ENCODE peak calls at places on chromosome 16, in four cellular contexts. One of them, this sample, is unnamed.

GRCh38 chr16:17301593-17302135 is 169.1 kb downstream of the XYLT1 start:
- DNase-seq in GM03348: no peak
- DNase-seq in AG09309: no peak
- DNase-seq in SW480: peak; percentile 64
- DNase-seq in this sample: no peak

GRCh38 chr16:49658491-49658890 is 197.4 kb downstream of the ZNF423 start:
- DNase-seq in GM03348: no peak
- DNase-seq in AG09309: no peak
- DNase-seq in SW480: no peak
- DNase-seq in this sample: no peak

GRCh38 chr16:72517154-72517553 is 345.2 kb upstream of the PMFBP1 start:
- DNase-seq in GM03348: no peak
- DNase-seq in AG09309: no peak
- DNase-seq in SW480: no peak
- DNase-seq in this sample: no peak

GRCh38 chr16:57801098-57801855 is 1.0 kb downstream of the KIFC3 start:
- DNase-seq in GM03348: peak; percentile 88
- DNase-seq in AG09309: no peak
- DNase-seq in SW480: no peak
- DNase-seq in this sample: peak; percentile 83

GRCh38 chr16:86337138-86337537 is 173.2 kb upstream of the FOXF1 start:
- DNase-seq in GM03348: no peak
- DNase-seq in AG09309: no peak
- DNase-seq in SW480: no peak
- DNase-seq in this sample: no peak

GRCh38 chr16:86886651-86887050 is 308.3 kb downstream of the FOXL1 start:
- DNase-seq in GM03348: no peak
- DNase-seq in AG09309: no peak
- DNase-seq in SW480: no peak
- DNase-seq in this sample: no peak

GRCh38 chr16:3282747-3283524 is at the start of gene ZNF263:
- DNase-seq in GM03348: peak; percentile 97
- DNase-seq in AG09309: peak; percentile 94
- DNase-seq in SW480: peak; percentile 98
- DNase-seq in this sample: peak; percentile 98

GRCh38 chr16:49213594-49213993 is 68.0 kb downstream of the CBLN1 start:
- DNase-seq in GM03348: no peak
- DNase-seq in AG09309: no peak
- DNase-seq in SW480: no peak
- DNase-seq in this sample: no peak

GRCh38 chr16:24315343-24315742 is 59.2 kb downstream of the CACNG3 start:
- DNase-seq in GM03348: no peak
- DNase-seq in AG09309: no peak
- DNase-seq in SW480: no peak
- DNase-seq in this sample: no peak

GRCh38 chr16:51994597-51994996 is 552.3 kb downstream of the TOX3 start:
- DNase-seq in GM03348: no peak
- DNase-seq in AG09309: no peak
- DNase-seq in SW480: peak; percentile 94
- DNase-seq in this sample: peak; percentile 29

GRCh38 chr16:11503566-11503965 is 83.2 kb downstream of the LITAF start:
- DNase-seq in GM03348: no peak
- DNase-seq in AG09309: no peak
- DNase-seq in SW480: no peak
- DNase-seq in this sample: no peak

GRCh38 chr16:3215601-3216262 is 19.2 kb downstream of the ZNF200 start:
- DNase-seq in GM03348: no peak
- DNase-seq in AG09309: no peak
- DNase-seq in SW480: no peak
- DNase-seq in this sample: no peak

GRCh38 chr16:67672739-67673662 is 6.4 kb downstream of the C16orf86 start:
- DNase-seq in GM03348: peak; percentile 91
- DNase-seq in AG09309: no peak
- DNase-seq in SW480: peak; percentile 39
- DNase-seq in this sample: peak; percentile 46

GRCh38 chr16:8796469-8797363 is 723 bp downstream of the TMEM186 start:
- DNase-seq in GM03348: peak; percentile 23
- DNase-seq in AG09309: no peak
- DNase-seq in SW480: no peak
- DNase-seq in this sample: no peak

GRCh38 chr16:11181242-11181888 is 74.6 kb downstream of the SOCS1 start:
- DNase-seq in GM03348: no peak
- DNase-seq in AG09309: no peak
- DNase-seq in SW480: no peak
- DNase-seq in this sample: no peak

GRCh38 chr16:20675488-20676267 is 21.8 kb downstream of the ACSM1 start:
- DNase-seq in GM03348: no peak
- DNase-seq in AG09309: no peak
- DNase-seq in SW480: peak; percentile 32
- DNase-seq in this sample: no peak

GRCh38 chr16:52993179-52993578 is 59.5 kb downstream of the CHD9NB start:
- DNase-seq in GM03348: no peak
- DNase-seq in AG09309: no peak
- DNase-seq in SW480: no peak
- DNase-seq in this sample: no peak

GRCh38 chr16:11783319-11784047 is 13.6 kb downstream of the ZC3H7A start:
- DNase-seq in GM03348: peak; percentile 43
- DNase-seq in AG09309: no peak
- DNase-seq in SW480: no peak
- DNase-seq in this sample: no peak

GRCh38 chr16:85768225-85768624 is 17.3 kb upstream of the C16orf74 start:
- DNase-seq in GM03348: no peak
- DNase-seq in AG09309: no peak
- DNase-seq in SW480: no peak
- DNase-seq in this sample: no peak

GRCh38 chr16:57771141-57771785 is 31.0 kb downstream of the KIFC3 start:
- DNase-seq in GM03348: no peak
- DNase-seq in AG09309: no peak
- DNase-seq in SW480: no peak
- DNase-seq in this sample: no peak

GRCh38 chr16:3879887-3880564 is 487 bp downstream of the CREBBP start:
- DNase-seq in GM03348: peak; percentile 92
- DNase-seq in AG09309: no peak
- DNase-seq in SW480: peak; percentile 39
- DNase-seq in this sample: peak; percentile 79

GRCh38 chr16:88570691-88571092 is 489 bp downstream of the ZC3H18 start:
- DNase-seq in GM03348: peak; percentile 37
- DNase-seq in AG09309: no peak
- DNase-seq in SW480: no peak
- DNase-seq in this sample: no peak

GRCh38 chr16:20905576-20905975 is 5.0 kb downstream of the LYRM1 start:
- DNase-seq in GM03348: no peak
- DNase-seq in AG09309: no peak
- DNase-seq in SW480: no peak
- DNase-seq in this sample: no peak

GRCh38 chr16:7867831-7868230 is 535.2 kb downstream of the RBFOX1 start:
- DNase-seq in GM03348: no peak
- DNase-seq in AG09309: no peak
- DNase-seq in SW480: no peak
- DNase-seq in this sample: no peak

GRCh38 chr16:90044111-90044551 is 24.9 kb upstream of the DBNDD1 start:
- DNase-seq in GM03348: no peak
- DNase-seq in AG09309: no peak
- DNase-seq in SW480: peak; percentile 95
- DNase-seq in this sample: peak; percentile 56

GRCh38 chr16:83675136-83675535 is 132.6 kb upstream of the HSBP1 start:
- DNase-seq in GM03348: no peak
- DNase-seq in AG09309: no peak
- DNase-seq in SW480: no peak
- DNase-seq in this sample: no peak

This sample was measured in MG63.